ENCODE peak calls at places on chromosome 5, in eight cellular contexts. W is tibial nerve, S is HCT116, C is K562, R is uterus, Z is body of pancreas, V is GM12891, G is stomach. L is an unnamed sample.

GRCh38 chr5:126809932-126810331 is 33.0 kb downstream of the LMNB1 start:
- DNase-seq in W (no peak), S (no peak), C (no peak), R (no peak), Z (no peak), V (no peak), G (no peak), L (no peak)

GRCh38 chr5:54524704-54525103 is 7.1 kb downstream of the SNX18 start:
- DNase-seq in W (no peak), S (no peak), C (no peak), R (no peak), Z (peak; percentile 55), V (no peak), G (peak; percentile 50), L (peak; percentile 88)

GRCh38 chr5:119864286-119864685 is 234.9 kb downstream of the FAM170A start:
- DNase-seq in W (no peak), S (no peak), C (no peak), R (no peak), Z (no peak), V (no peak), G (no peak), L (no peak)

GRCh38 chr5:72188176-72188575 is 80.9 kb downstream of the MAP1B start:
- DNase-seq in W (no peak), S (no peak), C (no peak), R (no peak), Z (no peak), V (no peak), G (no peak), L (no peak)

GRCh38 chr5:150672237-150672883 is 11.3 kb downstream of the MYOZ3 start:
- DNase-seq in W (no peak), S (no peak), C (no peak), R (peak; percentile 53), Z (peak; percentile 39), V (no peak), G (peak; percentile 47), L (peak; percentile 24)

GRCh38 chr5:73338201-73339126 is 110.1 kb downstream of the FOXD1 start:
- DNase-seq in W (peak; percentile 50), S (no peak), C (no peak), R (no peak), Z (peak; percentile 17), V (no peak), G (no peak), L (no peak)

GRCh38 chr5:64210866-64211265 is 45.2 kb downstream of the RNF180 start:
- DNase-seq in W (no peak), S (no peak), C (no peak), R (no peak), Z (no peak), V (no peak), G (no peak), L (no peak)

GRCh38 chr5:35339616-35340100 is 109.4 kb upstream of the PRLR start:
- DNase-seq in W (no peak), S (no peak), C (no peak), R (no peak), Z (no peak), V (no peak), G (no peak), L (no peak)

GRCh38 chr5:163586431-163587033 is 81.1 kb downstream of the MAT2B start:
- DNase-seq in W (no peak), S (no peak), C (no peak), R (no peak), Z (no peak), V (no peak), G (no peak), L (no peak)

GRCh38 chr5:91361055-91361701 is 21.9 kb downstream of the ARRDC3 start:
- DNase-seq in W (no peak), S (no peak), C (no peak), R (no peak), Z (no peak), V (no peak), G (no peak), L (no peak)

GRCh38 chr5:179258001-179258921 is 87.0 kb downstream of the ADAMTS2 start:
- DNase-seq in W (no peak), S (no peak), C (no peak), R (peak; percentile 17), Z (peak; percentile 8), V (no peak), G (peak; percentile 17), L (no peak)

GRCh38 chr5:79729686-79730085 is 40.0 kb downstream of the CMYA5 start:
- DNase-seq in W (no peak), S (no peak), C (no peak), R (no peak), Z (no peak), V (no peak), G (no peak), L (no peak)

GRCh38 chr5:10562202-10563131 is 1.4 kb upstream of the ANKRD33B start:
- DNase-seq in W (no peak), S (no peak), C (no peak), R (no peak), Z (no peak), V (peak; percentile 44), G (no peak), L (no peak)

GRCh38 chr5:65862384-65862783 is 64.0 kb upstream of the ERBIN start:
- DNase-seq in W (no peak), S (no peak), C (no peak), R (no peak), Z (no peak), V (no peak), G (no peak), L (no peak)

GRCh38 chr5:126745259-126745992 is 31.5 kb upstream of the LMNB1 start:
- DNase-seq in W (no peak), S (no peak), C (no peak), R (no peak), Z (no peak), V (no peak), G (no peak), L (no peak)

GRCh38 chr5:139141841-139142240 is 56.3 kb downstream of the SIL1 start:
- DNase-seq in W (no peak), S (peak; percentile 1), C (no peak), R (peak; percentile 72), Z (peak; percentile 88), V (no peak), G (peak; percentile 87), L (peak; percentile 89)

GRCh38 chr5:100595152-100595811 is 60.1 kb downstream of the FAM174A start:
- DNase-seq in W (no peak), S (no peak), C (no peak), R (no peak), Z (peak; percentile 86), V (no peak), G (peak; percentile 32), L (no peak)

GRCh38 chr5:126801992-126802294 is 25.0 kb downstream of the LMNB1 start:
- DNase-seq in W (no peak), S (no peak), C (no peak), R (no peak), Z (no peak), V (no peak), G (no peak), L (no peak)

GRCh38 chr5:103407399-103407798 is 148.8 kb downstream of the MACIR start:
- DNase-seq in W (no peak), S (no peak), C (no peak), R (no peak), Z (no peak), V (no peak), G (no peak), L (no peak)

GRCh38 chr5:78527054-78527884 is 121.3 kb downstream of the LHFPL2 start:
- DNase-seq in W (no peak), S (no peak), C (peak; percentile 39), R (peak; percentile 83), Z (peak; percentile 69), V (no peak), G (no peak), L (peak; percentile 72)

GRCh38 chr5:131488463-131488862 is 146.6 kb downstream of the RAPGEF6 start:
- DNase-seq in W (no peak), S (no peak), C (no peak), R (no peak), Z (no peak), V (peak; percentile 8), G (no peak), L (no peak)

GRCh38 chr5:178149199-178149932 is 4.3 kb downstream of the NHP2 start:
- DNase-seq in W (no peak), S (no peak), C (no peak), R (no peak), Z (no peak), V (no peak), G (no peak), L (no peak)
- TF ChIP-seq POLR2A in W (no peak), S (no peak), C (peak; percentile 56), R (no peak), Z (no peak), V (no peak), G (no peak), L (no peak)

DNA sequence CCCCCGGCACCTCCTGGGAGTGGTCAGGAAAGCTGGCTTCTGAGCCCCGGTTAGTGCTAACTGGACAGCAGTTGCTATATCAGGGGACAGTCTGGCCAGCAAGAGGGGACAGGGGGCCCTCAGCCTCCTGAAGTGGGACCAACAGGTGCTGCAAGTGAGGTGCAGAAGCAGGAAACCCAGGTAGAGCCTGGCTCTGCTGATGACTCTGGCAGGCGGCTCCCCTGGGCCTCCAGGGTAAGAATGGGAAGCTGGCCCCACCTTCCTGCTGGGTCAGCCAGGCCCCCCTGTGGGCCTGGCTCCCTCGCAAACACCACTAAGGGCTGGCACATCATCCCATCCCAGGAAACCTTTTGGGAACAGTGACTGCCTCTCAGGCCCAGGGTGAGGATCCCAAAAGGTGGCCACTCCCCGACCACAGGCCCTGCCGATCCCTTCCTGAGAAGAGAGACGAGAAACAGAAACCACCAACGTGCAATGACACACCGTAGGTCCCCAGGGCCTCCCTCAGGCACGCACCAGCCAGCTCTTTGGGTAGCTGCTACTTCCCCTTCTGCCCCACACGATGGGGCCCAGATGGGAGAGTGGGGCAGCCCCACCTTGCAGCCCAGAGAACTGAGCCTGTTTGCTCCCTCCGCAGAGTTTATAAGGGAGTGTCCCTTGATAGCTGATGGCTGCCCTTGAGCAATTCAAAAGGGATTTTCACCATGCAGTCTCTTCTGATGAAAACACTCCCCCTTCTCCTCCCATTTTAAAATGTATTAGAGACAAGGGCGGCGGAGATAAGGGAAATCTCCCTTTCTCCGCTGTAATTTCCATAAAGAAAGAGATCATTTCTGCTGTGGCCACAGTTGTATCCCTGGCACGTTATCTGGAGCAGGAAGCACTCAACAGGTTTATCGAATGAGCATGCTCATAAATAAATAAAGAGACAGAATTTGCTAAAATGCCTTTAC is 76.8 kb downstream of the STK10 start:
- DNase-seq in W (no peak), S (no peak), C (peak; percentile 37), R (no peak), Z (no peak), V (peak; percentile 63), G (peak; percentile 69), L (no peak)
- TF ChIP-seq POLR2A in W (no peak), S (no peak), C (no peak), R (no peak), Z (no peak), V (peak; percentile 69), G (no peak), L (no peak)

GRCh38 chr5:178211095-178212048 is 7.0 kb downstream of the HNRNPAB start:
- DNase-seq in W (no peak), S (no peak), C (no peak), R (no peak), Z (no peak), V (no peak), G (no peak), L (no peak)
- TF ChIP-seq POLR2A in W (no peak), S (no peak), C (peak; percentile 69), R (no peak), Z (no peak), V (no peak), G (no peak), L (no peak)

DNA sequence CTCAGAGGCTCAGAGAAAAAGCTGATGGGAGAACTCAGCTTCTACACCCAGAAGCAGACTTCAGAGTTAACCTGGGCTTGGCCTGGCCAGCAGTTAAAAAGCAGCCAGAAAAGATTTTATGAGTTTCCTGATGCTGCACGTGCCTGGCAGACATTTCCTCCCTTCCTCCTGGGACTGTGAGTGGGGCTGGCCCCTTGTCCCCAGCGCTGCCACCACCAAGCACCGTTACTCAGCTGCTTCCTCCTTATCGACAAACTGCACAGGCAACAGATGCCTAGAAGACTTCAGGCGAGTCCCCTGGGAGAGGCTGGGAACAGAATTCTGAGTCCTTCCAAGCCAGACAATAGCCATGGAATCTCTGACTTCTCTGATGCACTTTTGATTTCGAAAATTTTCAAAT is 33.4 kb downstream of the FABP6 start:
- DNase-seq in W (no peak), S (no peak), C (peak; percentile 55), R (no peak), Z (no peak), V (no peak), G (no peak), L (no peak)
- TF ChIP-seq POLR2A in W (no peak), S (no peak), C (no peak), R (no peak), Z (no peak), V (no peak), G (no peak), L (no peak)

L was measured in thyroid gland.